ENCODE peak calls at places on chromosomes 12 and 14, in five cellular contexts. S, U, W, Y and I are unnamed samples.

GRCh38 chr12:15855646-15856045 is 26.5 kb upstream of the STRAP start:
- DNase-seq in S (no peak), U (no peak), W (peak; percentile 64), Y (no peak), I (no peak)

GRCh38 chr12:45343269-45344051 is 127.6 kb downstream of the ANO6 start:
- DNase-seq in S (no peak), U (peak; percentile 72), W (peak; percentile 80), Y (no peak), I (no peak)

GRCh38 chr12:124506145-124506831 is 61.1 kb downstream of the NCOR2 start:
- DNase-seq in S (no peak), U (no peak), W (peak; percentile 38), Y (no peak), I (no peak)

GRCh38 chr12:67434653-67435375 is 165.7 kb downstream of the CAND1 start:
- DNase-seq in S (no peak), U (peak; percentile 66), W (peak; percentile 94), Y (no peak), I (no peak)

GRCh38 chr12:121240484-121241202 is 30.7 kb downstream of the P2RX4 start:
- DNase-seq in S (peak; percentile 16), U (no peak), W (no peak), Y (peak; percentile 37), I (peak; percentile 85)

GRCh38 chr14:102055181-102055901 is 31.5 kb downstream of the HSP90AA1 start:
- DNase-seq in S (no peak), U (peak; percentile 31), W (peak; percentile 88), Y (no peak), I (no peak)

GRCh38 chr12:43282106-43282505 is 269.9 kb downstream of the ADAMTS20 start:
- DNase-seq in S (no peak), U (no peak), W (peak; percentile 40), Y (no peak), I (no peak)

GRCh38 chr14:75430106-75430505 is 2.3 kb downstream of the JDP2 start:
- DNase-seq in S (no peak), U (no peak), W (no peak), Y (no peak), I (peak; percentile 85)

GRCh38 chr14:31541702-31542101 is 19.5 kb upstream of the NUBPL start:
- DNase-seq in S (no peak), U (no peak), W (no peak), Y (no peak), I (no peak)